ENCODE peak calls at places on chromosomes 12 and 14, in eight cellular contexts. One of them, this sample, is unnamed.

GRCh38 chr14:95816539-95816938 is 60.1 kb upstream of the TUNAR start:
- DNase-seq in mesendoderm: no peak
- DNase-seq in colonic mucosa: no peak
- DNase-seq in SK-N-MC: no peak
- DNase-seq in mesenchymal stem cell: no peak
- DNase-seq in HCT116: no peak
- DNase-seq in fibroblast of lung: no peak
- DNase-seq in K562: no peak
- DNase-seq in this sample: no peak

GRCh38 chr12:553216-554000 is 93.7 kb downstream of the B4GALNT3 start:
- DNase-seq in HCT116: no peak
- DNase-seq in colonic mucosa: no peak
- DNase-seq in mesendoderm: no peak
- DNase-seq in K562: no peak
- DNase-seq in mesenchymal stem cell: no peak
- DNase-seq in fibroblast of lung: no peak
- DNase-seq in SK-N-MC: no peak
- DNase-seq in this sample: no peak

GRCh38 chr14:64960762-64961276 is 11.3 kb downstream of the RAB15 start:
- DNase-seq in mesenchymal stem cell: no peak
- DNase-seq in SK-N-MC: no peak
- DNase-seq in fibroblast of lung: no peak
- DNase-seq in mesendoderm: peak
- DNase-seq in HCT116: no peak
- DNase-seq in K562: peak
- DNase-seq in colonic mucosa: no peak
- DNase-seq in this sample: no peak

GRCh38 chr14:29905549-29905948 is 22.1 kb downstream of the PRKD1 start:
- DNase-seq in mesendoderm: no peak
- DNase-seq in fibroblast of lung: no peak
- DNase-seq in colonic mucosa: no peak
- DNase-seq in K562: no peak
- DNase-seq in HCT116: no peak
- DNase-seq in SK-N-MC: no peak
- DNase-seq in mesenchymal stem cell: no peak
- DNase-seq in this sample: no peak

GRCh38 chr14:62156052-62156451 is 393.8 kb downstream of the SNAPC1 start:
- DNase-seq in fibroblast of lung: no peak
- DNase-seq in K562: no peak
- DNase-seq in HCT116: no peak
- DNase-seq in mesendoderm: no peak
- DNase-seq in mesenchymal stem cell: no peak
- DNase-seq in colonic mucosa: no peak
- DNase-seq in SK-N-MC: no peak
- DNase-seq in this sample: peak

GRCh38 chr14:54011001-54011400 is 54.4 kb upstream of the BMP4 start:
- DNase-seq in HCT116: no peak
- DNase-seq in mesendoderm: peak
- DNase-seq in K562: no peak
- DNase-seq in colonic mucosa: no peak
- DNase-seq in SK-N-MC: no peak
- DNase-seq in mesenchymal stem cell: peak
- DNase-seq in fibroblast of lung: peak
- DNase-seq in this sample: no peak

GRCh38 chr12:124397807-124398577 is 103.1 kb downstream of the RFLNA start:
- DNase-seq in HCT116: no peak
- DNase-seq in colonic mucosa: peak
- DNase-seq in K562: peak
- DNase-seq in fibroblast of lung: peak
- DNase-seq in mesenchymal stem cell: no peak
- DNase-seq in mesendoderm: no peak
- DNase-seq in SK-N-MC: no peak
- DNase-seq in this sample: no peak

GRCh38 chr12:63940295-63940997 is 95.9 kb downstream of the SRGAP1 start:
- DNase-seq in mesendoderm: peak
- DNase-seq in colonic mucosa: no peak
- DNase-seq in K562: no peak
- DNase-seq in SK-N-MC: no peak
- DNase-seq in fibroblast of lung: no peak
- DNase-seq in mesenchymal stem cell: no peak
- DNase-seq in HCT116: no peak
- DNase-seq in this sample: no peak

GRCh38 chr14:33768458-33768830 is 182.4 kb downstream of the EGLN3 start:
- DNase-seq in K562: no peak
- DNase-seq in HCT116: no peak
- DNase-seq in fibroblast of lung: no peak
- DNase-seq in mesenchymal stem cell: no peak
- DNase-seq in mesendoderm: no peak
- DNase-seq in SK-N-MC: no peak
- DNase-seq in colonic mucosa: no peak
- DNase-seq in this sample: no peak

GRCh38 chr14:38505221-38506095 is 249.6 kb upstream of the CLEC14A start:
- DNase-seq in K562: no peak
- DNase-seq in mesendoderm: no peak
- DNase-seq in SK-N-MC: no peak
- DNase-seq in HCT116: no peak
- DNase-seq in fibroblast of lung: peak
- DNase-seq in mesenchymal stem cell: peak
- DNase-seq in colonic mucosa: no peak
- DNase-seq in this sample: no peak

GRCh38 chr14:65170768-65171251 is 68.5 kb upstream of the MAX start:
- DNase-seq in K562: peak
- DNase-seq in HCT116: no peak
- DNase-seq in mesenchymal stem cell: peak
- DNase-seq in mesendoderm: peak
- DNase-seq in colonic mucosa: peak
- DNase-seq in SK-N-MC: no peak
- DNase-seq in fibroblast of lung: peak
- DNase-seq in this sample: peak

GRCh38 chr14:46663382-46663781 is 11.8 kb upstream of the RPL10L start:
- DNase-seq in colonic mucosa: no peak
- DNase-seq in HCT116: no peak
- DNase-seq in K562: no peak
- DNase-seq in SK-N-MC: no peak
- DNase-seq in fibroblast of lung: no peak
- DNase-seq in mesenchymal stem cell: no peak
- DNase-seq in mesendoderm: no peak
- DNase-seq in this sample: no peak

GRCh38 chr12:82672811-82673495 is 13.8 kb upstream of the TMTC2 start:
- DNase-seq in mesenchymal stem cell: no peak
- DNase-seq in HCT116: no peak
- DNase-seq in fibroblast of lung: peak
- DNase-seq in SK-N-MC: no peak
- DNase-seq in colonic mucosa: no peak
- DNase-seq in mesendoderm: no peak
- DNase-seq in K562: no peak
- DNase-seq in this sample: peak

GRCh38 chr12:50062733-50063452 is 5.5 kb downstream of the ASIC1 start:
- DNase-seq in colonic mucosa: no peak
- DNase-seq in fibroblast of lung: no peak
- DNase-seq in mesendoderm: no peak
- DNase-seq in mesenchymal stem cell: no peak
- DNase-seq in SK-N-MC: no peak
- DNase-seq in K562: no peak
- DNase-seq in HCT116: no peak
- DNase-seq in this sample: no peak

GRCh38 chr12:116881325-116881866 is at the start of gene HRK:
- DNase-seq in HCT116: no peak
- DNase-seq in fibroblast of lung: no peak
- DNase-seq in SK-N-MC: no peak
- DNase-seq in colonic mucosa: no peak
- DNase-seq in mesendoderm: peak
- DNase-seq in K562: no peak
- DNase-seq in mesenchymal stem cell: no peak
- DNase-seq in this sample: no peak

GRCh38 chr14:63134801-63135200 is 69.4 kb upstream of the RHOJ start:
- DNase-seq in mesenchymal stem cell: peak
- DNase-seq in SK-N-MC: no peak
- DNase-seq in HCT116: no peak
- DNase-seq in fibroblast of lung: peak
- DNase-seq in colonic mucosa: no peak
- DNase-seq in K562: peak
- DNase-seq in mesendoderm: peak
- DNase-seq in this sample: peak

GRCh38 chr12:11805680-11806079 is 156.2 kb downstream of the ETV6 start:
- DNase-seq in SK-N-MC: no peak
- DNase-seq in mesenchymal stem cell: no peak
- DNase-seq in K562: no peak
- DNase-seq in HCT116: no peak
- DNase-seq in colonic mucosa: peak
- DNase-seq in fibroblast of lung: no peak
- DNase-seq in mesendoderm: no peak
- DNase-seq in this sample: peak

GRCh38 chr12:41264281-41264680 is 76.2 kb downstream of the PDZRN4 start:
- DNase-seq in SK-N-MC: no peak
- DNase-seq in mesendoderm: no peak
- DNase-seq in fibroblast of lung: peak
- DNase-seq in K562: no peak
- DNase-seq in mesenchymal stem cell: no peak
- DNase-seq in colonic mucosa: no peak
- DNase-seq in HCT116: no peak
- DNase-seq in this sample: peak

GRCh38 chr14:56004323-56004722 is 113.9 kb upstream of the PELI2 start:
- DNase-seq in fibroblast of lung: no peak
- DNase-seq in mesenchymal stem cell: no peak
- DNase-seq in colonic mucosa: no peak
- DNase-seq in SK-N-MC: no peak
- DNase-seq in K562: no peak
- DNase-seq in HCT116: no peak
- DNase-seq in mesendoderm: no peak
- DNase-seq in this sample: no peak
- H3K27ac ChIP-seq in fibroblast of lung: peak
- H3K27ac ChIP-seq in mesenchymal stem cell: peak
- H3K27ac ChIP-seq in colonic mucosa: no peak
- H3K27ac ChIP-seq in SK-N-MC: no peak
- H3K27ac ChIP-seq in K562: no peak
- H3K27ac ChIP-seq in HCT116: no peak
- H3K27ac ChIP-seq in mesendoderm: no peak
- H3K27ac ChIP-seq in this sample: no peak

GRCh38 chr12:108833757-108834472 is 23.5 kb downstream of the SSH1 start:
- DNase-seq in K562: no peak
- DNase-seq in SK-N-MC: no peak
- DNase-seq in HCT116: no peak
- DNase-seq in mesendoderm: no peak
- DNase-seq in mesenchymal stem cell: peak
- DNase-seq in fibroblast of lung: peak
- DNase-seq in colonic mucosa: no peak
- DNase-seq in this sample: no peak
- H3K9ac ChIP-seq in K562: no peak
- H3K9ac ChIP-seq in SK-N-MC: no peak
- H3K9ac ChIP-seq in HCT116: peak
- H3K9ac ChIP-seq in mesendoderm: no peak
- H3K9ac ChIP-seq in mesenchymal stem cell: peak
- H3K9ac ChIP-seq in fibroblast of lung: peak
- H3K9ac ChIP-seq in colonic mucosa: peak
- H3K9ac ChIP-seq in this sample: no peak

GRCh38 chr14:44893535-44893934 is 68.2 kb downstream of the KLHL28 start:
- DNase-seq in SK-N-MC: no peak
- DNase-seq in fibroblast of lung: no peak
- DNase-seq in colonic mucosa: no peak
- DNase-seq in HCT116: no peak
- DNase-seq in mesenchymal stem cell: no peak
- DNase-seq in mesendoderm: no peak
- DNase-seq in K562: no peak
- DNase-seq in this sample: no peak

GRCh38 chr14:44897844-44898151 is 63.9 kb downstream of the KLHL28 start:
- DNase-seq in K562: peak
- DNase-seq in colonic mucosa: no peak
- DNase-seq in SK-N-MC: no peak
- DNase-seq in HCT116: peak
- DNase-seq in fibroblast of lung: peak
- DNase-seq in mesenchymal stem cell: peak
- DNase-seq in mesendoderm: no peak
- DNase-seq in this sample: peak

GRCh38 chr14:44897041-44897843 is 64.5 kb downstream of the KLHL28 start:
- DNase-seq in mesenchymal stem cell: peak
- DNase-seq in SK-N-MC: peak
- DNase-seq in fibroblast of lung: peak
- DNase-seq in HCT116: peak
- DNase-seq in colonic mucosa: peak
- DNase-seq in mesendoderm: peak
- DNase-seq in K562: peak
- DNase-seq in this sample: peak

GRCh38 chr14:44896275-44897040 is 65.3 kb downstream of the KLHL28 start:
- DNase-seq in HCT116: no peak
- DNase-seq in fibroblast of lung: no peak
- DNase-seq in K562: no peak
- DNase-seq in mesenchymal stem cell: no peak
- DNase-seq in colonic mucosa: no peak
- DNase-seq in mesendoderm: no peak
- DNase-seq in SK-N-MC: no peak
- DNase-seq in this sample: no peak

GRCh38 chr14:44895716-44896115 is 66.0 kb downstream of the KLHL28 start:
- DNase-seq in mesendoderm: peak
- DNase-seq in K562: no peak
- DNase-seq in HCT116: no peak
- DNase-seq in fibroblast of lung: peak
- DNase-seq in SK-N-MC: no peak
- DNase-seq in colonic mucosa: no peak
- DNase-seq in mesenchymal stem cell: peak
- DNase-seq in this sample: peak
- H3K27ac ChIP-seq in mesendoderm: no peak
- H3K27ac ChIP-seq in K562: no peak
- H3K27ac ChIP-seq in HCT116: no peak
- H3K27ac ChIP-seq in fibroblast of lung: peak
- H3K27ac ChIP-seq in SK-N-MC: no peak
- H3K27ac ChIP-seq in colonic mucosa: no peak
- H3K27ac ChIP-seq in mesenchymal stem cell: peak
- H3K27ac ChIP-seq in this sample: no peak

DNA sequence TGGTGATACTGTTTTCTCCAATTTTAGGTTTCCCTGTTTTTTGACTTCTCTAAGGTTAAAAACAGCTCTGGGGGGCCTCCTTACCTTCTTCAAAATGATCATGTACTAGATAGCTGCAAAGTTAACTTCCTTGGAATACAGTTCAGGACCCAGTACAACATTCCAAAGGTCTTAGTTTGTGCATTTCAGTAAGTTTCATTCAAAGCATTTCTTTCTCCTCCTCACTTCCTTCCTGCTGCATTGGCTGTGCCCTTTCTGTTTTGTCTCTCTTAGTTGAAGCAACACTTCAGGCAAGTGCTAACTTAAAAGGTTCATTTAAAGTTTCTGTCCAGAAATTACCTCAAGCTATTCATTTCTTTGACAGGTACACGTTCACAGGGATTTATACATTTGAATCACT is 95.7 kb downstream of the SCN8A start:
- DNase-seq in fibroblast of lung: peak
- DNase-seq in HCT116: no peak
- DNase-seq in mesendoderm: no peak
- DNase-seq in K562: no peak
- DNase-seq in mesenchymal stem cell: peak
- DNase-seq in colonic mucosa: no peak
- DNase-seq in SK-N-MC: no peak
- DNase-seq in this sample: peak
- H3K9ac ChIP-seq in fibroblast of lung: no peak
- H3K9ac ChIP-seq in HCT116: no peak
- H3K9ac ChIP-seq in mesendoderm: no peak
- H3K9ac ChIP-seq in K562: no peak
- H3K9ac ChIP-seq in mesenchymal stem cell: no peak
- H3K9ac ChIP-seq in colonic mucosa: no peak
- H3K9ac ChIP-seq in SK-N-MC: peak
- H3K9ac ChIP-seq in this sample: no peak

This sample was measured in PC-3.